ENCODE peak calls at places on chromosomes 13 and 19, in nine cellular contexts. Z is HL-60; J is neural crest cell; K is transverse colon; R is CD4-positive, alpha-beta T cell; E is lower leg skin; S is activated B cell treated with CpG ODN at 0.5 μM for 24 hours; M is mucosa of descending colon; I is PC-3. P is an unnamed sample.

GRCh38 chr13:84528408-84529055 is 646.3 kb upstream of the SLITRK1 start:
- DNase-seq in I (no peak), K (no peak), R (no peak), M (no peak), Z (no peak), J (no peak), S (no peak), E (no peak), P (no peak)

GRCh38 chr19:45508931-45509691 is 1.8 kb downstream of the VASP start:
- DNase-seq in I (peak), R (no peak), Z (peak), M (peak), K (peak), E (peak), S (peak), J (peak), P (peak)

GRCh38 chr19:6103217-6103644 is 7.1 kb downstream of the RFX2 start:
- DNase-seq in M (peak), Z (no peak), S (no peak), K (peak), E (peak), R (no peak), J (no peak), I (peak), P (no peak)

GRCh38 chr13:79385694-79386093 is 20.4 kb downstream of the RBM26 start:
- DNase-seq in S (no peak), E (no peak), R (no peak), Z (no peak), K (no peak), I (peak), M (no peak), J (no peak), P (peak)

GRCh38 chr13:30874561-30874960 is 31.5 kb upstream of the MEDAG start:
- DNase-seq in Z (no peak), K (no peak), E (no peak), S (no peak), I (no peak), R (no peak), M (no peak), J (no peak), P (no peak)

GRCh38 chr13:113207890-113208423 is 512 bp downstream of the PCID2 start:
- DNase-seq in Z (no peak), J (no peak), S (no peak), M (peak), I (peak), R (no peak), E (no peak), K (peak), P (no peak)

GRCh38 chr19:51595190-51595589 is 24.1 kb downstream of the ZNF175 start:
- DNase-seq in R (no peak), I (no peak), K (no peak), S (no peak), J (no peak), E (no peak), M (no peak), Z (no peak), P (no peak)

GRCh38 chr13:51770681-51771417 is 33.1 kb downstream of the DHRS12 start:
- DNase-seq in K (no peak), E (no peak), I (no peak), M (no peak), R (no peak), Z (no peak), S (no peak), J (no peak), P (no peak)

GRCh38 chr13:98479496-98480003 is 97.4 kb downstream of the STK24 start:
- DNase-seq in E (no peak), S (no peak), R (no peak), Z (no peak), K (no peak), M (no peak), I (no peak), J (no peak), P (no peak)

GRCh38 chr13:59261928-59262488 is 901.7 kb downstream of the DIAPH3 start:
- DNase-seq in K (no peak), R (no peak), I (no peak), M (no peak), Z (no peak), E (no peak), J (peak), S (no peak), P (no peak)

GRCh38 chr13:90518398-90518797 is 829.1 kb upstream of the MIR17HG start:
- DNase-seq in S (no peak), K (no peak), J (no peak), I (no peak), E (no peak), Z (no peak), M (no peak), R (no peak), P (no peak)

GRCh38 chr13:114203536-114203935 is 24.5 kb downstream of the CFAP97D2 start:
- DNase-seq in S (no peak), Z (no peak), I (no peak), E (no peak), K (no peak), M (no peak), R (peak), J (no peak), P (no peak)

GRCh38 chr19:16887353-16888265 is 1.2 kb upstream of the F2RL3 start:
- DNase-seq in R (no peak), M (no peak), S (no peak), J (no peak), I (no peak), Z (no peak), K (no peak), E (no peak), P (no peak)

GRCh38 chr13:109723046-109723445 is 63.3 kb downstream of the IRS2 start:
- DNase-seq in Z (no peak), K (no peak), J (no peak), I (no peak), E (no peak), R (no peak), S (no peak), M (no peak), P (no peak)

GRCh38 chr19:31461814-31462539 is 112.7 kb upstream of the TSHZ3 start:
- DNase-seq in M (no peak), S (no peak), I (no peak), J (no peak), Z (no peak), K (no peak), E (no peak), R (no peak), P (no peak)

DNA sequence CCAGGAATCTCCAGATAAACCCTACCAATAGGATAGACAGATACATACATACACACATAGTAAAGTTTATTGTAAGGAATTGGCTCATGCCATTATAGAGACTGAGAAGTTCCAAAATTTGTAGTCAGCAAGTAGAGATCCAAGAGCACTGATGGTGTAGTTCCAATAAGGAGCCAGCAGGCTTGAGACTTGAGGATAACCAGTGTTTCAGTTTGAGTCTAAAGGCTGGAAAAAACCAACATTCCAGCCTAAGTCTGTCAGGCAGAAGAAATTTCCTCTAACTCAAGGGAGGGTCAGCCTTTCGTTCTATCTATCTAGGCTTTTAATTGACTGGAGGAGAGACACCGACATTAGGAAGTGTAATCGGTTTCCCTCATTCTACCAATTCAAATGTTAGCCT is 110.2 kb upstream of the TSHZ3 start:
- DNase-seq in E (no peak), J (no peak), S (no peak), K (no peak), M (no peak), R (no peak), Z (no peak), I (no peak), P (no peak)
- TF ChIP-seq CTCF in E (no peak), J (no peak), S (no peak), K (no peak), M (no peak), R (no peak), Z (no peak), I (no peak), P (no peak)

GRCh38 chr13:44690376-44690775 is 114.2 kb upstream of the TSC22D1 start:
- DNase-seq in M (no peak), K (no peak), R (no peak), Z (no peak), J (no peak), I (no peak), S (no peak), E (no peak), P (no peak)

GRCh38 chr13:44693156-44693826 is 117.2 kb upstream of the TSC22D1 start:
- DNase-seq in K (no peak), M (no peak), S (no peak), Z (no peak), E (no peak), R (no peak), I (no peak), J (no peak), P (no peak)

GRCh38 chr13:44694842-44695241 is 118.7 kb upstream of the TSC22D1 start:
- DNase-seq in R (no peak), Z (no peak), E (no peak), M (no peak), S (no peak), I (no peak), K (no peak), J (no peak), P (no peak)

GRCh38 chr13:44695520-44695919 is 119.4 kb upstream of the TSC22D1 start:
- DNase-seq in S (no peak), E (no peak), K (no peak), Z (no peak), R (no peak), J (no peak), I (no peak), M (no peak), P (no peak)

GRCh38 chr13:44692173-44692713 is 116.1 kb upstream of the TSC22D1 start:
- DNase-seq in J (no peak), R (no peak), I (peak), K (no peak), S (no peak), Z (no peak), M (no peak), E (no peak), P (no peak)
- TF ChIP-seq CTCF in J (no peak), R (no peak), I (no peak), K (no peak), S (no peak), Z (no peak), M (no peak), E (no peak), P (no peak)

DNA sequence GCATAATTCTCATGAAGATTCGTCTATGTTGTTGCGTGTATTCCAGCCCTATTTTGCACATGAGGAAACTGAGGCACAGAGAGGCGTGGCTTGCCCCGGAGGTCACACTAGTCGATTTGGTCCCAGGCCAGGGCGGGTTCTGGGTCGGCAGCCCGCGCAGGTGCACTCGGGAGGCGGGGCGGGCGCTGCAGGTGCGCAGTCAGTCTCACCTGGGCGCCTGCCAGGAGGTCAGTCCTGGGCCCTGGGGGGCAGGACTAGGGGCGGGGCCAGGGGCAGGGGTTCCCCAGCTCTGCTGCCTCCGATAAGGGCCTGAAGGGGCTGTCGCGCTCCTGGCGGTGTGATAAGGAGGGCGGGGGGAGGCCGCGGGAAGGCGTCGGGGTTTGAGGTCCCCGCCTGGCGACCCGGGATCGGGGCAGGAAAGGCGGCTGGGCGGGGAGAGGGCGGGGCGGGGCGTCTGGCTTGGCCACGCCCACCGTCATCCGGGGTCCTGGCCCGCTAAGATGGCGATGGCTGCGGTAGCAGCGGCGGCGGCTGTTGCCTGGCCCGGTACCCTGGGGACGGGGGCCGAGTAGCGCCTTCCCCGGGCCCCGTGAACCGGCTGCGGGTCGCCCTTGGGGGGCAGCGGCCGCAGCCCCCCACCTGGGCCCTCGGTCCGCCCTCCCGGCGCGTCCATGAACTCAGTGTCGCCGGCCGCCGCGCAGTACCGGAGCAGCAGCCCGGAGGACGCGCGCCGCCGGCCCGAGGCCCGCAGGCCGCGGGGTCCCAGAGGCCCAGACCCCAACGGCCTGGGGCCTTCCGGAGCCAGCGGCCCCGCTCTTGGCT is at the start of gene ATG4D:
- DNase-seq in K (peak), M (peak), J (peak), R (peak), S (peak), Z (no peak), I (peak), E (peak), P (no peak)
- TF ChIP-seq CTCF in K (no peak), M (no peak), J (no peak), R (no peak), S (no peak), Z (no peak), I (no peak), E (no peak), P (no peak)

GRCh38 chr19:13847033-13847899 is 29.7 kb upstream of the NANOS3 start:
- DNase-seq in M (peak), I (peak), K (peak), Z (peak), R (peak), E (peak), J (peak), S (peak), P (peak)
- TF ChIP-seq CTCF in M (peak), I (peak), K (peak), Z (no peak), R (peak), E (no peak), J (peak), S (no peak), P (peak)

DNA sequence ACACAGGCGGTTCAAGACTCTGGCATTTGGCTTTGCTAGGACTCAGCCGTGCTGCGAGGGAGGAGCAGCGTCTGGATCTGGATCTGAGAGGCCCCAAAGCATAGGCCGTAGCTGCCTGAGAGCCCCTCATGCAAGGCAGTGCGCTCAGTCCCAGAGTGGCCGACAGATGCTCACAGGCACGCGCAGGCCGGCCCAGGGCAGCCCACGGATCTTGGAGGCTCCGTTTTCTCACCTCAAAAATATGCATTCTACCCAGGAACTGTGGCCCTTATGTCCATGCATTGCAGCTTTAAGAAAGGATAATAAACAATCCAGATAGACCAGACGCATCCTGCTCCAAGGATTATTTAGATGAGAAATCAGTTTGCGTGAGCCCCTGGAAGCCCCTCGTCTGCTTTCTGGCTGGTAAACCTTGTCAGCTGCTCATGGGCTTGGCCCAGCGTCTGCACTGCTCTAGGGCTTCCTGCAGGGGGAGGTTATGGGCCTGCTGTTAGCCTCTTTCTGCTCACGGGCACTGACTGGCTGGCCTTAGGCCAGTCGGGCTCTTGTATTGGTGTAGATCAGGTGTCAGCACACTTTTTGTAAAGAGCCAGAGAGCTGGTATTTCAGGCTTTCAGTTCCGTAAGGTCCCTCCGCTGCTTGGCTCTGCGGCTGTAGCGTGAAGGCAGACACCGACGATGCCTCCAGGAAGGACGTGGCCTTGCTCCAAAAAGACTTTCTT is 24.2 kb downstream of the TEX29 start:
- DNase-seq in R (no peak), I (peak), J (peak), M (no peak), Z (no peak), S (no peak), E (no peak), K (no peak), P (no peak)
- TF ChIP-seq CTCF in R (no peak), I (peak), J (no peak), M (no peak), Z (no peak), S (no peak), E (no peak), K (no peak), P (no peak)

DNA sequence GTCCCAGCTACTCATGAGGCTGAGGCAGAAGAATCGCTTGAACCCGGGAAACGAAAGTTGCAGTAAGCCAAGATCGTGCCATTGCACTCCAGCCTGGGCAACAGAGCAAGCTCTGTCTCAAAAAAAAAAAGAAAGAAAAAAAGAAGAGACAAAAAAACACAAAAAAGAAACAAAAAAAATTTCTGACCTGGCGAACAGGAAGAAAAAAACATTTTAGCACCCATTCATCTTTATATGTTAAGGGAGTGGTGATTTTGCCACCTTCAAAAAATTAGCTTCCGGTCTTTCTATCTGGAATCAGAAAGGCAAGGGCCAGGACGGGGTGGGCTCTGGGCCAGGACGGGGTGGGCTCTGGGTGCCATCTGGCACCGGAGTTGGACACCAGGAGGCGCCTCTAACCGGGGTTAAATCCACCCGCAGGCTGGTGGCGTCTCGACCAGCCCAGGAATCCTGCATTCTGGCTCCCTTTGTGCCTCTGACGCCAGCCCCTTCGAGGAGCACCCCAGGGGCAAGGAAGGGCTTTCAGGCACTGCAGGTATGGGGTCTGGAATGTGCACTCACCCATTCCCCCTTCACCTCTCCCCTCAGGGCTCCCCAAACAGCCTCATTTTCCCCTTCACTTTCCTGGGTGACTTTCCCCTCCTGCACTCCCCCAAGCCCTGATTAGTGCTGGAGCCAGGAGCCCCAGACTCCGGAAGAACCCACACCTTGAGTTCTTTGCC is 10.4 kb upstream of the ZSWIM4 start:
- DNase-seq in R (peak), K (peak), Z (no peak), J (peak), I (peak), E (peak), M (peak), S (peak), P (peak)
- TF ChIP-seq CTCF in R (peak), K (peak), Z (peak), J (peak), I (peak), E (no peak), M (peak), S (no peak), P (peak)

GRCh38 chr19:876780-877314 is 16.1 kb downstream of the MED16 start:
- DNase-seq in M (no peak), Z (no peak), S (no peak), I (no peak), K (no peak), R (no peak), J (no peak), E (no peak), P (no peak)

GRCh38 chr19:876089-876488 is 16.6 kb downstream of the CFD start:
- DNase-seq in E (no peak), Z (no peak), M (no peak), I (no peak), R (no peak), J (no peak), S (no peak), K (no peak), P (no peak)

GRCh38 chr19:873084-874019 is 13.9 kb downstream of the CFD start:
- DNase-seq in K (peak), Z (no peak), I (no peak), M (peak), E (no peak), R (peak), J (no peak), S (no peak), P (no peak)

GRCh38 chr19:872266-872951 is 12.9 kb downstream of the CFD start:
- DNase-seq in S (peak), R (peak), Z (no peak), E (peak), J (peak), K (peak), M (peak), I (peak), P (peak)

DNA sequence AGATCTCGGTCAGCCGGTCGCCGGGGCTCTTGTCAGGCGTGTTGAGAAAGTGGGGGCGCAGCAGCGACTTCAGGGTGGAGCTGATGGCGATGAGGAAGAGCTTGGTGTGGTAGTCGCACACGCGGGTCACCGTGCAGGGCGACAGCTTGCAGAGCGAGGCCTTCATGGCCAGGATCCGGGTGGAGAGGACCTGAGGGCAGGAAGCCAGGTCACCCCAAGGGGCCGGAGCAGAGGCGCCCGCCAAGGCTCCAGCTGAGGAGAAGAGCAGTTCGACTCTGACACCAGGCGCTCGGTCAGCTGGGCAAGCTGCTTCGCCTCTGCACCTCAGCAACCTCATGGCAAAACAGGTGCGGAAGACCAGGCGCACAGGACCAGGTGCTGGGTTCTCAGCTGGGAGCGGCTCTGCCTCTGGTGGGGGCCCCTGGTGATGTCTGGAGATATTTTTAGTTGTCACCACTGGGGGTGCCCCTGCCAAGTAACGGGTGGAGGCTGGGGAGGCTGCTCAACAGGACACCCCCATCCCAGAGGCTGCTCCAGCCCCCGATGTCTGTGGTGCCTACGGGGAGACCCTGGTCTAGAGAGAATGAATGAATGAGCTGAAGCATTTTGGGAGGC is 15.9 kb downstream of the CFD start:
- DNase-seq in S (no peak), I (no peak), E (no peak), K (no peak), Z (no peak), J (no peak), R (no peak), M (no peak), P (no peak)
- TF ChIP-seq CTCF in S (no peak), I (no peak), E (no peak), K (no peak), Z (no peak), J (no peak), R (no peak), M (no peak), P (no peak)